ENCODE peak calls at places on chromosomes 12 and 14, in ten cellular contexts. One of them, this sample, is unnamed.
A peak's percentile ranks its signal among the peaks of the same experiment; 100 is the strongest.

GRCh38 chr14:51914310-51914709 is 53.9 kb downstream of the GNG2 start:
- DNase-seq in CD8-positive, alpha-beta T cell: no peak
- DNase-seq in HepG2: no peak
- DNase-seq in progenitor cell of endocrine pancreas: no peak
- DNase-seq in neural crest cell: no peak
- DNase-seq in H1: no peak
- DNase-seq in sigmoid colon: no peak
- DNase-seq in glutamatergic neuron: no peak
- DNase-seq in endothelial cell of umbilical vein: no peak
- DNase-seq in testis: no peak
- DNase-seq in this sample: no peak

GRCh38 chr12:122501489-122501989 is 807 bp upstream of the ZCCHC8 start:
- DNase-seq in CD8-positive, alpha-beta T cell: no peak
- DNase-seq in HepG2: no peak
- DNase-seq in progenitor cell of endocrine pancreas: no peak
- DNase-seq in neural crest cell: no peak
- DNase-seq in H1: no peak
- DNase-seq in sigmoid colon: no peak
- DNase-seq in glutamatergic neuron: no peak
- DNase-seq in endothelial cell of umbilical vein: no peak
- DNase-seq in testis: no peak
- DNase-seq in this sample: no peak

GRCh38 chr12:67916266-67916970 is 72.8 kb upstream of the IFNG-AS1 start:
- DNase-seq in CD8-positive, alpha-beta T cell: no peak
- DNase-seq in HepG2: no peak
- DNase-seq in progenitor cell of endocrine pancreas: no peak
- DNase-seq in neural crest cell: no peak
- DNase-seq in H1: no peak
- DNase-seq in sigmoid colon: no peak
- DNase-seq in glutamatergic neuron: no peak
- DNase-seq in endothelial cell of umbilical vein: no peak
- DNase-seq in testis: no peak
- DNase-seq in this sample: no peak

GRCh38 chr12:123971770-123972447 is 722 bp downstream of the CCDC92 start:
- DNase-seq in CD8-positive, alpha-beta T cell: peak; percentile 45
- DNase-seq in HepG2: peak; percentile 58
- DNase-seq in progenitor cell of endocrine pancreas: no peak
- DNase-seq in neural crest cell: peak; percentile 26
- DNase-seq in H1: peak; percentile 80
- DNase-seq in sigmoid colon: peak; percentile 71
- DNase-seq in glutamatergic neuron: peak; percentile 56
- DNase-seq in endothelial cell of umbilical vein: no peak
- DNase-seq in testis: peak; percentile 50
- DNase-seq in this sample: no peak

GRCh38 chr14:101118746-101119610 is 215.5 kb upstream of the RTL1 start:
- DNase-seq in CD8-positive, alpha-beta T cell: no peak
- DNase-seq in HepG2: no peak
- DNase-seq in progenitor cell of endocrine pancreas: no peak
- DNase-seq in neural crest cell: no peak
- DNase-seq in H1: peak; percentile 30
- DNase-seq in sigmoid colon: peak; percentile 49
- DNase-seq in glutamatergic neuron: no peak
- DNase-seq in endothelial cell of umbilical vein: no peak
- DNase-seq in testis: peak; percentile 32
- DNase-seq in this sample: no peak

GRCh38 chr12:92088802-92089201 is 56.8 kb downstream of the BTG1 start:
- DNase-seq in CD8-positive, alpha-beta T cell: no peak
- DNase-seq in HepG2: no peak
- DNase-seq in progenitor cell of endocrine pancreas: no peak
- DNase-seq in neural crest cell: no peak
- DNase-seq in H1: no peak
- DNase-seq in sigmoid colon: no peak
- DNase-seq in glutamatergic neuron: no peak
- DNase-seq in endothelial cell of umbilical vein: no peak
- DNase-seq in testis: no peak
- DNase-seq in this sample: peak; percentile 44

GRCh38 chr14:99055019-99055418 is 217.0 kb downstream of the BCL11B start:
- DNase-seq in CD8-positive, alpha-beta T cell: no peak
- DNase-seq in HepG2: no peak
- DNase-seq in progenitor cell of endocrine pancreas: no peak
- DNase-seq in neural crest cell: no peak
- DNase-seq in H1: no peak
- DNase-seq in sigmoid colon: no peak
- DNase-seq in glutamatergic neuron: no peak
- DNase-seq in endothelial cell of umbilical vein: no peak
- DNase-seq in testis: no peak
- DNase-seq in this sample: no peak

GRCh38 chr12:22287776-22288621 is 46.5 kb downstream of the ST8SIA1 start:
- DNase-seq in CD8-positive, alpha-beta T cell: no peak
- DNase-seq in HepG2: no peak
- DNase-seq in progenitor cell of endocrine pancreas: no peak
- DNase-seq in neural crest cell: no peak
- DNase-seq in H1: peak; percentile 45
- DNase-seq in sigmoid colon: no peak
- DNase-seq in glutamatergic neuron: no peak
- DNase-seq in endothelial cell of umbilical vein: peak; percentile 60
- DNase-seq in testis: no peak
- DNase-seq in this sample: no peak

GRCh38 chr12:38508246-38508645 is 191.7 kb downstream of the ALG10B start:
- DNase-seq in CD8-positive, alpha-beta T cell: no peak
- DNase-seq in HepG2: no peak
- DNase-seq in progenitor cell of endocrine pancreas: no peak
- DNase-seq in neural crest cell: no peak
- DNase-seq in H1: no peak
- DNase-seq in sigmoid colon: no peak
- DNase-seq in glutamatergic neuron: peak; percentile 3
- DNase-seq in endothelial cell of umbilical vein: no peak
- DNase-seq in testis: no peak
- DNase-seq in this sample: no peak

GRCh38 chr12:106926657-106927056 is 29.1 kb upstream of the TMEM263 start:
- DNase-seq in CD8-positive, alpha-beta T cell: no peak
- DNase-seq in HepG2: no peak
- DNase-seq in progenitor cell of endocrine pancreas: no peak
- DNase-seq in neural crest cell: no peak
- DNase-seq in H1: no peak
- DNase-seq in sigmoid colon: no peak
- DNase-seq in glutamatergic neuron: no peak
- DNase-seq in endothelial cell of umbilical vein: no peak
- DNase-seq in testis: no peak
- DNase-seq in this sample: no peak

GRCh38 chr12:101823039-101823438 is 7.7 kb downstream of the GNPTAB start:
- DNase-seq in CD8-positive, alpha-beta T cell: no peak
- DNase-seq in HepG2: no peak
- DNase-seq in progenitor cell of endocrine pancreas: no peak
- DNase-seq in neural crest cell: no peak
- DNase-seq in H1: no peak
- DNase-seq in sigmoid colon: no peak
- DNase-seq in glutamatergic neuron: no peak
- DNase-seq in endothelial cell of umbilical vein: no peak
- DNase-seq in testis: no peak
- DNase-seq in this sample: no peak

GRCh38 chr12:122199484-122200355 is 3.8 kb upstream of the B3GNT4 start:
- DNase-seq in CD8-positive, alpha-beta T cell: no peak
- DNase-seq in HepG2: no peak
- DNase-seq in progenitor cell of endocrine pancreas: no peak
- DNase-seq in neural crest cell: no peak
- DNase-seq in H1: no peak
- DNase-seq in sigmoid colon: no peak
- DNase-seq in glutamatergic neuron: no peak
- DNase-seq in endothelial cell of umbilical vein: no peak
- DNase-seq in testis: no peak
- DNase-seq in this sample: no peak

GRCh38 chr12:53096089-53096741 is 1.3 kb upstream of the IGFBP6 start:
- DNase-seq in CD8-positive, alpha-beta T cell: no peak
- DNase-seq in HepG2: no peak
- DNase-seq in progenitor cell of endocrine pancreas: no peak
- DNase-seq in neural crest cell: no peak
- DNase-seq in H1: peak; percentile 66
- DNase-seq in sigmoid colon: peak; percentile 94
- DNase-seq in glutamatergic neuron: no peak
- DNase-seq in endothelial cell of umbilical vein: no peak
- DNase-seq in testis: peak; percentile 78
- DNase-seq in this sample: peak; percentile 10

GRCh38 chr14:51369814-51370213 is 129.8 kb downstream of the TMX1 start:
- DNase-seq in CD8-positive, alpha-beta T cell: no peak
- DNase-seq in HepG2: no peak
- DNase-seq in progenitor cell of endocrine pancreas: no peak
- DNase-seq in neural crest cell: no peak
- DNase-seq in H1: peak; percentile 58
- DNase-seq in sigmoid colon: no peak
- DNase-seq in glutamatergic neuron: no peak
- DNase-seq in endothelial cell of umbilical vein: peak; percentile 21
- DNase-seq in testis: peak; percentile 28
- DNase-seq in this sample: no peak

DNA sequence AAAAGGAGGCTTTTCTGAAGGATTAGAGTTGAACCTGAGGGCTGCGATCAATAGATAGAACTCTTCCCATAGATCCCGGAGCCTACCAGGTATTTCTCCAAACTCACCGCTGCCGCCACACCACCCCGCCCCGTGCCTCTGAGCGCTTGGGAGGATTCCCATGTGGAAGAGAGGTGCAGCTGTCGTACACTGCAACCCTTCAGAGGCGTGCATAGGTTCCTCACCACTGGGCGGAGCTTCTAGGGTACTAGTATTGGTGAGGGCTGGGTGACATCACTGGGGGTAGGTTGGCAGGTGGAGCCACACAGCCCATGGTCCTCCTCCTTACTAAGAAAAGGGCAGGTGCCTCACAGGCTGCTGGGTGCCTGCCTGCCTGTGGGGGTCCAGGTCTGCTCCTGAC is 127.0 kb downstream of the TSPAN9 start:
- DNase-seq in CD8-positive, alpha-beta T cell: no peak
- DNase-seq in HepG2: no peak
- DNase-seq in progenitor cell of endocrine pancreas: no peak
- DNase-seq in neural crest cell: no peak
- DNase-seq in H1: no peak
- DNase-seq in sigmoid colon: no peak
- DNase-seq in glutamatergic neuron: no peak
- DNase-seq in endothelial cell of umbilical vein: no peak
- DNase-seq in testis: no peak
- DNase-seq in this sample: no peak
- TF ChIP-seq CTCF in CD8-positive, alpha-beta T cell: no peak
- TF ChIP-seq CTCF in HepG2: no peak
- TF ChIP-seq CTCF in progenitor cell of endocrine pancreas: no peak
- TF ChIP-seq CTCF in neural crest cell: no peak
- TF ChIP-seq CTCF in H1: no peak
- TF ChIP-seq CTCF in sigmoid colon: no peak
- TF ChIP-seq CTCF in glutamatergic neuron: no peak
- TF ChIP-seq CTCF in endothelial cell of umbilical vein: no peak
- TF ChIP-seq CTCF in testis: no peak
- TF ChIP-seq CTCF in this sample: no peak

GRCh38 chr12:46650688-46651087 is 175.1 kb downstream of the SLC38A4 start:
- DNase-seq in CD8-positive, alpha-beta T cell: no peak
- DNase-seq in HepG2: no peak
- DNase-seq in progenitor cell of endocrine pancreas: no peak
- DNase-seq in neural crest cell: no peak
- DNase-seq in H1: no peak
- DNase-seq in sigmoid colon: no peak
- DNase-seq in glutamatergic neuron: no peak
- DNase-seq in endothelial cell of umbilical vein: no peak
- DNase-seq in testis: no peak
- DNase-seq in this sample: no peak
- TF ChIP-seq CTCF in CD8-positive, alpha-beta T cell: no peak
- TF ChIP-seq CTCF in HepG2: no peak
- TF ChIP-seq CTCF in progenitor cell of endocrine pancreas: no peak
- TF ChIP-seq CTCF in neural crest cell: no peak
- TF ChIP-seq CTCF in H1: no peak
- TF ChIP-seq CTCF in sigmoid colon: no peak
- TF ChIP-seq CTCF in glutamatergic neuron: no peak
- TF ChIP-seq CTCF in endothelial cell of umbilical vein: no peak
- TF ChIP-seq CTCF in testis: no peak
- TF ChIP-seq CTCF in this sample: no peak

DNA sequence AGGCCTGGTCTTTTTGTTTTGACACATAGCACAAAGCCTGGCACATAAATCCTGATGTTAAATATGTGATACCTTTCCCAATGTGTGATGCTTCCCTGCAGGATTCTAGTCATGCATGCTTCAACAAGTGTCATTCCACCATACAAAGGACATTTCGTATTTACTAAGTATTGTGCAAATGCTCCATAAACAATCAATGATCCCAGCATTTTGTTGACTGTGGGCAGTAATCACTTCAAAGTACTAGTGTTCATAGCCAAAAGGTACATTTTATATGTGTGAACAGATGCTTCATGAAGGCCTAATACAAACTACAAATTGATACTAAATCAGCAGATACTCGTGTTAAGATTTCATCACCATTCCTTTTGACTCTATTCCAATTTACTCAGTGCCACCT is 4.4 kb downstream of the CCNB1IP1 start:
- DNase-seq in CD8-positive, alpha-beta T cell: no peak
- DNase-seq in HepG2: no peak
- DNase-seq in progenitor cell of endocrine pancreas: no peak
- DNase-seq in neural crest cell: no peak
- DNase-seq in H1: no peak
- DNase-seq in sigmoid colon: no peak
- DNase-seq in glutamatergic neuron: no peak
- DNase-seq in endothelial cell of umbilical vein: no peak
- DNase-seq in testis: no peak
- DNase-seq in this sample: no peak
- TF ChIP-seq CTCF in CD8-positive, alpha-beta T cell: no peak
- TF ChIP-seq CTCF in HepG2: no peak
- TF ChIP-seq CTCF in progenitor cell of endocrine pancreas: no peak
- TF ChIP-seq CTCF in neural crest cell: no peak
- TF ChIP-seq CTCF in H1: no peak
- TF ChIP-seq CTCF in sigmoid colon: no peak
- TF ChIP-seq CTCF in glutamatergic neuron: no peak
- TF ChIP-seq CTCF in endothelial cell of umbilical vein: no peak
- TF ChIP-seq CTCF in testis: no peak
- TF ChIP-seq CTCF in this sample: no peak

DNA sequence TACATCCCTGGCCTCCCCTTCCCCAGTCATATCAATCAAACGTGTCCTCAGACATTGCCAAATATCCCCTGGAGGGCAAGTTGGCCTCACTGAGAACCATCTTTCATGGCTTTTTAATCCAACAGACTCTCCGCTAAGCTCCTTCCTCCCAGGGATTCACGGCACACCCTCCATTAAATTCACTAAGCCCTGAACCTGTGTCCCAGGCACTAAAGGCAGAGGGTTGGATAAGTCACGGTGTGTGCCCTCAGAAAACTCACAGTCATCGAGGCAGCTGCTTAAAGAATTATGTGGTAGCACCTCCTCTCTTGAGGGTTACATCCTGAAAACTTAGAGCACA is 167.1 kb downstream of the PIWIL1 start:
- DNase-seq in CD8-positive, alpha-beta T cell: no peak
- DNase-seq in HepG2: no peak
- DNase-seq in progenitor cell of endocrine pancreas: no peak
- DNase-seq in neural crest cell: no peak
- DNase-seq in H1: no peak
- DNase-seq in sigmoid colon: no peak
- DNase-seq in glutamatergic neuron: no peak
- DNase-seq in endothelial cell of umbilical vein: no peak
- DNase-seq in testis: no peak
- DNase-seq in this sample: no peak
- TF ChIP-seq CTCF in CD8-positive, alpha-beta T cell: no peak
- TF ChIP-seq CTCF in HepG2: no peak
- TF ChIP-seq CTCF in progenitor cell of endocrine pancreas: no peak
- TF ChIP-seq CTCF in neural crest cell: no peak
- TF ChIP-seq CTCF in H1: no peak
- TF ChIP-seq CTCF in sigmoid colon: no peak
- TF ChIP-seq CTCF in glutamatergic neuron: no peak
- TF ChIP-seq CTCF in endothelial cell of umbilical vein: no peak
- TF ChIP-seq CTCF in testis: no peak
- TF ChIP-seq CTCF in this sample: no peak

This sample was measured in D721Med.